ENCODE peak calls at places on chromosomes 6 and 20, in six cellular contexts. B is heart right ventricle, W is AG09309, I is heart left ventricle, U is fibroblast of the conjunctiva, P is Ammon's horn. J is an unnamed sample.
A peak's percentile ranks its signal among the peaks of the same experiment; 100 is the strongest.

GRCh38 chr6:14713008-14713452 is 532.8 kb upstream of the JARID2 start:
- DNase-seq in P (peak; percentile 55), U (no peak), I (peak; percentile 66), B (peak; percentile 77), W (peak; percentile 84), J (no peak)

GRCh38 chr20:60010689-60011417 is 52.6 kb downstream of the CDH26 start:
- DNase-seq in W (no peak), P (no peak), B (no peak), U (no peak), I (no peak), J (no peak)

GRCh38 chr6:170248861-170249600 is 41.8 kb downstream of the DLL1 start:
- DNase-seq in I (no peak), W (no peak), U (no peak), B (no peak), P (no peak), J (no peak)

GRCh38 chr6:159473844-159474243 is 219.2 kb downstream of the SOD2 start:
- DNase-seq in U (no peak), I (no peak), B (peak; percentile 33), P (no peak), W (no peak), J (no peak)

GRCh38 chr20:2042400-2042799 is 48.5 kb upstream of the PDYN start:
- DNase-seq in W (peak; percentile 10), P (no peak), U (no peak), B (no peak), I (no peak), J (no peak)

GRCh38 chr6:48505621-48506020 is 394.6 kb upstream of the PTCHD4 start:
- DNase-seq in U (no peak), W (no peak), B (no peak), P (no peak), I (no peak), J (no peak)

GRCh38 chr6:56222509-56222908 is 24.9 kb downstream of the COL21A1 start:
- DNase-seq in I (no peak), U (no peak), W (peak; percentile 64), B (no peak), P (no peak), J (no peak)

GRCh38 chr20:37552415-37552814 is 24.7 kb upstream of the BLCAP start:
- DNase-seq in B (no peak), P (peak; percentile 37), U (no peak), W (no peak), I (no peak), J (no peak)

GRCh38 chr20:59751075-59751711 is 146.9 kb downstream of the PHACTR3 start:
- DNase-seq in I (peak; percentile 87), U (peak; percentile 13), B (peak; percentile 63), W (no peak), P (peak; percentile 87), J (peak; percentile 86)

GRCh38 chr6:113755449-113756289 is 101.5 kb upstream of the MARCKS start:
- DNase-seq in I (no peak), P (no peak), W (no peak), B (peak; percentile 9), U (no peak), J (no peak)

GRCh38 chr20:45340951-45341350 is 7.3 kb downstream of the SDC4 start:
- DNase-seq in P (no peak), U (no peak), B (no peak), W (no peak), I (no peak), J (no peak)